ENCODE peak calls at places on chromosomes 3 and 15, in nine cellular contexts. One of them, this sample, is unnamed.

GRCh38 chr3:50994537-50994936 is 319.8 kb downstream of the DOCK3 start:
- ATAC-seq in stimulated activated effector memory CD8-positive, alpha-beta T cell treated with anti-CD3 and anti-CD28 coated beads, Interleukin-12 subunit alpha, Interleukin-12 subunit beta, amount 100 ng/mL, for 72 hours: no peak
- ATAC-seq in GM23338: no peak
- ATAC-seq in heart left ventricle: no peak
- ATAC-seq in activated B cell treated with CpG ODN at 0.5 μM for 24 hours: no peak
- ATAC-seq in aorta: no peak
- ATAC-seq in upper lobe of right lung: no peak
- ATAC-seq in pancreas: no peak
- ATAC-seq in activated T-helper 17 cell treated with anti-CD3 and anti-CD28 coated beads, Interleukin-2, amount 50 U/mL, for 72 hours: no peak
- ATAC-seq in this sample: no peak

GRCh38 chr3:73513260-73513659 is 111.5 kb downstream of the PDZRN3 start:
- ATAC-seq in stimulated activated effector memory CD8-positive, alpha-beta T cell treated with anti-CD3 and anti-CD28 coated beads, Interleukin-12 subunit alpha, Interleukin-12 subunit beta, amount 100 ng/mL, for 72 hours: no peak
- ATAC-seq in GM23338: no peak
- ATAC-seq in heart left ventricle: no peak
- ATAC-seq in activated B cell treated with CpG ODN at 0.5 μM for 24 hours: no peak
- ATAC-seq in aorta: no peak
- ATAC-seq in upper lobe of right lung: no peak
- ATAC-seq in pancreas: peak; percentile 87
- ATAC-seq in activated T-helper 17 cell treated with anti-CD3 and anti-CD28 coated beads, Interleukin-2, amount 50 U/mL, for 72 hours: no peak
- ATAC-seq in this sample: no peak

GRCh38 chr3:115040673-115041286 is 106.3 kb downstream of the ZBTB20 start:
- ATAC-seq in stimulated activated effector memory CD8-positive, alpha-beta T cell treated with anti-CD3 and anti-CD28 coated beads, Interleukin-12 subunit alpha, Interleukin-12 subunit beta, amount 100 ng/mL, for 72 hours: no peak
- ATAC-seq in GM23338: no peak
- ATAC-seq in heart left ventricle: peak; percentile 41
- ATAC-seq in activated B cell treated with CpG ODN at 0.5 μM for 24 hours: no peak
- ATAC-seq in aorta: no peak
- ATAC-seq in upper lobe of right lung: peak; percentile 66
- ATAC-seq in pancreas: peak; percentile 76
- ATAC-seq in activated T-helper 17 cell treated with anti-CD3 and anti-CD28 coated beads, Interleukin-2, amount 50 U/mL, for 72 hours: no peak
- ATAC-seq in this sample: no peak

GRCh38 chr3:169865176-169865800 is 4.4 kb downstream of the LRRC31 start:
- ATAC-seq in stimulated activated effector memory CD8-positive, alpha-beta T cell treated with anti-CD3 and anti-CD28 coated beads, Interleukin-12 subunit alpha, Interleukin-12 subunit beta, amount 100 ng/mL, for 72 hours: peak; percentile 69
- ATAC-seq in GM23338: no peak
- ATAC-seq in heart left ventricle: no peak
- ATAC-seq in activated B cell treated with CpG ODN at 0.5 μM for 24 hours: peak; percentile 81
- ATAC-seq in aorta: no peak
- ATAC-seq in upper lobe of right lung: peak; percentile 65
- ATAC-seq in pancreas: no peak
- ATAC-seq in activated T-helper 17 cell treated with anti-CD3 and anti-CD28 coated beads, Interleukin-2, amount 50 U/mL, for 72 hours: peak; percentile 19
- ATAC-seq in this sample: peak; percentile 83

GRCh38 chr3:20075197-20075596 is 35.0 kb downstream of the KAT2B start:
- ATAC-seq in stimulated activated effector memory CD8-positive, alpha-beta T cell treated with anti-CD3 and anti-CD28 coated beads, Interleukin-12 subunit alpha, Interleukin-12 subunit beta, amount 100 ng/mL, for 72 hours: peak; percentile 82
- ATAC-seq in GM23338: no peak
- ATAC-seq in heart left ventricle: no peak
- ATAC-seq in activated B cell treated with CpG ODN at 0.5 μM for 24 hours: no peak
- ATAC-seq in aorta: no peak
- ATAC-seq in upper lobe of right lung: no peak
- ATAC-seq in pancreas: no peak
- ATAC-seq in activated T-helper 17 cell treated with anti-CD3 and anti-CD28 coated beads, Interleukin-2, amount 50 U/mL, for 72 hours: peak; percentile 59
- ATAC-seq in this sample: no peak

GRCh38 chr3:98962951-98963350 is 61.5 kb upstream of the DCBLD2 start:
- ATAC-seq in stimulated activated effector memory CD8-positive, alpha-beta T cell treated with anti-CD3 and anti-CD28 coated beads, Interleukin-12 subunit alpha, Interleukin-12 subunit beta, amount 100 ng/mL, for 72 hours: no peak
- ATAC-seq in GM23338: no peak
- ATAC-seq in heart left ventricle: no peak
- ATAC-seq in activated B cell treated with CpG ODN at 0.5 μM for 24 hours: no peak
- ATAC-seq in aorta: no peak
- ATAC-seq in upper lobe of right lung: no peak
- ATAC-seq in pancreas: no peak
- ATAC-seq in activated T-helper 17 cell treated with anti-CD3 and anti-CD28 coated beads, Interleukin-2, amount 50 U/mL, for 72 hours: no peak
- ATAC-seq in this sample: peak; percentile 21

GRCh38 chr3:23213813-23214212 is 10.7 kb downstream of the UBE2E2 start:
- ATAC-seq in stimulated activated effector memory CD8-positive, alpha-beta T cell treated with anti-CD3 and anti-CD28 coated beads, Interleukin-12 subunit alpha, Interleukin-12 subunit beta, amount 100 ng/mL, for 72 hours: no peak
- ATAC-seq in GM23338: no peak
- ATAC-seq in heart left ventricle: no peak
- ATAC-seq in activated B cell treated with CpG ODN at 0.5 μM for 24 hours: no peak
- ATAC-seq in aorta: no peak
- ATAC-seq in upper lobe of right lung: no peak
- ATAC-seq in pancreas: no peak
- ATAC-seq in activated T-helper 17 cell treated with anti-CD3 and anti-CD28 coated beads, Interleukin-2, amount 50 U/mL, for 72 hours: no peak
- ATAC-seq in this sample: no peak

GRCh38 chr3:172685331-172686214 is 25.3 kb downstream of the NCEH1 start:
- ATAC-seq in stimulated activated effector memory CD8-positive, alpha-beta T cell treated with anti-CD3 and anti-CD28 coated beads, Interleukin-12 subunit alpha, Interleukin-12 subunit beta, amount 100 ng/mL, for 72 hours: peak; percentile 93
- ATAC-seq in GM23338: no peak
- ATAC-seq in heart left ventricle: no peak
- ATAC-seq in activated B cell treated with CpG ODN at 0.5 μM for 24 hours: no peak
- ATAC-seq in aorta: no peak
- ATAC-seq in upper lobe of right lung: no peak
- ATAC-seq in pancreas: no peak
- ATAC-seq in activated T-helper 17 cell treated with anti-CD3 and anti-CD28 coated beads, Interleukin-2, amount 50 U/mL, for 72 hours: peak; percentile 91
- ATAC-seq in this sample: no peak

GRCh38 chr15:42012241-42012640 is 8.6 kb downstream of the PLA2G4E start:
- ATAC-seq in stimulated activated effector memory CD8-positive, alpha-beta T cell treated with anti-CD3 and anti-CD28 coated beads, Interleukin-12 subunit alpha, Interleukin-12 subunit beta, amount 100 ng/mL, for 72 hours: no peak
- ATAC-seq in GM23338: peak; percentile 28
- ATAC-seq in heart left ventricle: no peak
- ATAC-seq in activated B cell treated with CpG ODN at 0.5 μM for 24 hours: no peak
- ATAC-seq in aorta: no peak
- ATAC-seq in upper lobe of right lung: peak; percentile 84
- ATAC-seq in pancreas: peak; percentile 92
- ATAC-seq in activated T-helper 17 cell treated with anti-CD3 and anti-CD28 coated beads, Interleukin-2, amount 50 U/mL, for 72 hours: no peak
- ATAC-seq in this sample: no peak

GRCh38 chr15:48559270-48559669 is 86.2 kb downstream of the FBN1 start:
- ATAC-seq in stimulated activated effector memory CD8-positive, alpha-beta T cell treated with anti-CD3 and anti-CD28 coated beads, Interleukin-12 subunit alpha, Interleukin-12 subunit beta, amount 100 ng/mL, for 72 hours: no peak
- ATAC-seq in GM23338: peak; percentile 89
- ATAC-seq in heart left ventricle: peak; percentile 19
- ATAC-seq in activated B cell treated with CpG ODN at 0.5 μM for 24 hours: no peak
- ATAC-seq in aorta: peak; percentile 78
- ATAC-seq in upper lobe of right lung: no peak
- ATAC-seq in pancreas: no peak
- ATAC-seq in activated T-helper 17 cell treated with anti-CD3 and anti-CD28 coated beads, Interleukin-2, amount 50 U/mL, for 72 hours: no peak
- ATAC-seq in this sample: no peak

GRCh38 chr15:66220587-66220986 is 33.0 kb downstream of the MEGF11 start:
- ATAC-seq in stimulated activated effector memory CD8-positive, alpha-beta T cell treated with anti-CD3 and anti-CD28 coated beads, Interleukin-12 subunit alpha, Interleukin-12 subunit beta, amount 100 ng/mL, for 72 hours: no peak
- ATAC-seq in GM23338: no peak
- ATAC-seq in heart left ventricle: no peak
- ATAC-seq in activated B cell treated with CpG ODN at 0.5 μM for 24 hours: no peak
- ATAC-seq in aorta: no peak
- ATAC-seq in upper lobe of right lung: peak; percentile 18
- ATAC-seq in pancreas: no peak
- ATAC-seq in activated T-helper 17 cell treated with anti-CD3 and anti-CD28 coated beads, Interleukin-2, amount 50 U/mL, for 72 hours: no peak
- ATAC-seq in this sample: no peak